ENCODE peak calls at places on chromosomes 2 and 18, in six cellular contexts. J, N, M, T, U and C are unnamed samples.

GRCh38 chr2:74756356-74756890 is 77.5 kb upstream of the HK2 start:
- DNase-seq in J (no peak), N (no peak), M (no peak), T (no peak), U (no peak), C (no peak)

GRCh38 chr2:44674473-44675299 is 266.8 kb upstream of the SIX3 start:
- DNase-seq in J (no peak), N (peak), M (no peak), T (no peak), U (no peak), C (no peak)

GRCh38 chr2:181805228-181806038 is 86.1 kb upstream of the ITPRID2 start:
- DNase-seq in J (no peak), N (no peak), M (no peak), T (no peak), U (no peak), C (no peak)

GRCh38 chr2:187576906-187577305 is 22.7 kb upstream of the TFPI start:
- DNase-seq in J (no peak), N (peak), M (no peak), T (no peak), U (no peak), C (no peak)

GRCh38 chr2:118539290-118539689 is 308.2 kb downstream of the EN1 start:
- DNase-seq in J (no peak), N (peak), M (no peak), T (peak), U (no peak), C (peak)

GRCh38 chr2:219508444-219508734 is 5.9 kb upstream of the ASIC4 start:
- DNase-seq in J (no peak), N (no peak), M (no peak), T (no peak), U (no peak), C (no peak)

GRCh38 chr2:177721815-177722552 is 329.4 kb downstream of the AGPS start:
- DNase-seq in J (no peak), N (no peak), M (no peak), T (no peak), U (no peak), C (no peak)

GRCh38 chr2:98385050-98385699 is 38.9 kb downstream of the CNGA3 start:
- DNase-seq in J (peak), N (peak), M (peak), T (peak), U (peak), C (peak)

GRCh38 chr2:104919127-104919526 is 65.2 kb downstream of the POU3F3 start:
- DNase-seq in J (no peak), N (no peak), M (peak), T (no peak), U (no peak), C (no peak)

GRCh38 chr2:149651229-149651628 is 63.7 kb upstream of the MMADHC start:
- DNase-seq in J (no peak), N (no peak), M (no peak), T (no peak), U (no peak), C (peak)

GRCh38 chr2:203532957-203533695 is 2.0 kb downstream of the RAPH1 start:
- DNase-seq in J (no peak), N (peak), M (peak), T (no peak), U (no peak), C (no peak)

GRCh38 chr2:191701696-191702095 is 23.8 kb downstream of the NABP1 start:
- DNase-seq in J (no peak), N (no peak), M (no peak), T (no peak), U (no peak), C (no peak)

GRCh38 chr18:51082571-51083264 is 52.7 kb downstream of the SMAD4 start:
- DNase-seq in J (no peak), N (peak), M (peak), T (no peak), U (no peak), C (no peak)

GRCh38 chr2:67485431-67485830 is 88.3 kb downstream of the ETAA1 start:
- DNase-seq in J (no peak), N (peak), M (no peak), T (no peak), U (no peak), C (no peak)

GRCh38 chr2:226603606-226604005 is 196.0 kb downstream of the IRS1 start:
- DNase-seq in J (no peak), N (no peak), M (no peak), T (no peak), U (no peak), C (no peak)

GRCh38 chr18:50970006-50970405 is 2.2 kb downstream of the ELAC1 start:
- DNase-seq in J (peak), N (no peak), M (peak), T (peak), U (no peak), C (no peak)

GRCh38 chr2:20175267-20175666 is 49.7 kb downstream of the SDC1 start:
- DNase-seq in J (no peak), N (no peak), M (no peak), T (no peak), U (no peak), C (no peak)

GRCh38 chr2:147763861-147764260 is 81.0 kb upstream of the ACVR2A start:
- DNase-seq in J (no peak), N (peak), M (no peak), T (no peak), U (no peak), C (no peak)

GRCh38 chr2:232988444-232988843 is 24.6 kb downstream of the NGEF start:
- DNase-seq in J (no peak), N (peak), M (peak), T (peak), U (peak), C (peak)

GRCh38 chr18:12397793-12398192 is 9.9 kb upstream of the PRELID3A start:
- DNase-seq in J (no peak), N (no peak), M (no peak), T (no peak), U (peak), C (no peak)

GRCh38 chr2:33408109-33408508 is 68.3 kb upstream of the RASGRP3 start:
- DNase-seq in J (no peak), N (no peak), M (no peak), T (no peak), U (no peak), C (no peak)

GRCh38 chr2:85720533-85720932 is 26.4 kb downstream of the GNLY start:
- DNase-seq in J (no peak), N (no peak), M (no peak), T (no peak), U (no peak), C (no peak)

GRCh38 chr2:85718006-85718391 is 23.8 kb downstream of the GNLY start:
- DNase-seq in J (no peak), N (no peak), M (no peak), T (no peak), U (no peak), C (no peak)

GRCh38 chr2:85718885-85719487 is 24.8 kb downstream of the GNLY start:
- DNase-seq in J (no peak), N (no peak), M (no peak), T (no peak), U (no peak), C (no peak)

GRCh38 chr2:85721641-85722040 is 27.5 kb downstream of the GNLY start:
- DNase-seq in J (no peak), N (no peak), M (no peak), T (no peak), U (no peak), C (no peak)

DNA sequence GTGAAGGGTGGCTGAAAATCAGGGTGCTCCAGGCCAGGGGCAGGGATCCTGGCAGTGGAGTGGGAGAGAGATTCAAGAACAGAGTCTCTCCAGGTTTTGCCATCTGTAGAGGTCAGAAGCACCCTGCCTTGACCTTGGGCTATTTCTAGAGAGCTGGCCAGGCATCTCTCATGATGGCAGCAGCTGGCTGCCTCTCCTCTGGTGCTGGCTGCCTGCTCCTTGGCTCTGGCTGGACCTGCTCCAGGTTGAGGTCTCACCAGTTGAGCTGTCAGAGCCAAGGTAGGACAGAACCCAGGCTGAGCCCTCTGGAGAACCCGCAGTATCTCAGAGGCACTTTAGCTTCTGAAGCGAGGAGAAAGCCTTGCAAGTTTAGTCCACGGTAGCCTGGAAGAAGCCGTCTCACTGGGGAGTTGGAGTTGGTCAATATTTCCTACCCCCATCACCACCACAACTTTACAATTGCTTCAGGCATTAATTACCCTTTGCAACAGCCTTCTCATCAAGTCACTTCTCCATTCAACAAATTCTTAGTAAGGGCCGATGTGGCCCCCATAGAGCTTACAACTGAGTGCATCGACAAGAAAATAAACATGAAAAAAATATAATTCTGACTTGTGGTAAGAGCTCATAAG is 25.6 kb downstream of the GNLY start:
- DNase-seq in J (no peak), N (no peak), M (no peak), T (no peak), U (no peak), C (no peak)
- H3K4me3 ChIP-seq in J (no peak), N (no peak), M (no peak), T (no peak), U (no peak), C (no peak)

GRCh38 chr2:238786792-238787490 is 60.9 kb upstream of the TWIST2 start:
- DNase-seq in J (no peak), N (no peak), M (no peak), T (no peak), U (no peak), C (no peak)
- H3K4me3 ChIP-seq in J (no peak), N (no peak), M (no peak), T (no peak), U (no peak), C (no peak)

DNA sequence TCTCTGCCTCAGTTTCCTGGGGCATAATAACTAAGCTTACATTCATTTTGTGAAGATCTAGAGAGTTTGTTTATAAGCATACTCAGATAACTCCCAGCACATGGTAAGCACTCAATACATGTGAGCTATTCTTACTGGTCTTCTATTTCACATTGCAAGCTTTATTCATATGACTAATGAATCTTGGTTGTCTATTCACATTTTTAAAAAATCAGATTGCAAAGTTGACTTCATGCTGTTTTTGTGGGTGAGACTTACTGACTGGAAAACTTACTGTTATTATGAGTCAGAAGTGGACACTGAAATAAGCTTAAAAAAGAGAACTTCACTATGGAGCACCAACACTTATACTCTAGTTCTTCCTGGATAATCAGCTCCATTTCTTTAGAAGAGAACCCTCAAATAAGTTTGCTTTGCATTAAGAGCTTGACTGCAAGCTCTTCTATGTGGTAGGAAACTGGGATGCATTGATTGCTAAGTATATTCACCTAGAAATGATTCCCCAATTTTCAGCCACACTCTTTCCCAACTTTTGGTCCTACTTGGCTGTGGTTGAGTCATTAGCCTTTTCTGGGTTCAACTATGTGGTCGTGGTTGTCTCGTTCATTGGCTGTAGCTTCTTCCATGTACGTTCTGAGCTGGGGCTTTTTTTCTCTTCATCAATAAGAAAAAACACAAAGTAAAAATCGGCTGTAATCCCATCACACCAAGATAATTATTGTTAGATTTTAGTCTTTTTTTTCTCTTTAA is 29.5 kb upstream of the RBMS1 start:
- DNase-seq in J (no peak), N (no peak), M (peak), T (no peak), U (no peak), C (no peak)
- H3K4me3 ChIP-seq in J (no peak), N (no peak), M (no peak), T (no peak), U (no peak), C (no peak)

DNA sequence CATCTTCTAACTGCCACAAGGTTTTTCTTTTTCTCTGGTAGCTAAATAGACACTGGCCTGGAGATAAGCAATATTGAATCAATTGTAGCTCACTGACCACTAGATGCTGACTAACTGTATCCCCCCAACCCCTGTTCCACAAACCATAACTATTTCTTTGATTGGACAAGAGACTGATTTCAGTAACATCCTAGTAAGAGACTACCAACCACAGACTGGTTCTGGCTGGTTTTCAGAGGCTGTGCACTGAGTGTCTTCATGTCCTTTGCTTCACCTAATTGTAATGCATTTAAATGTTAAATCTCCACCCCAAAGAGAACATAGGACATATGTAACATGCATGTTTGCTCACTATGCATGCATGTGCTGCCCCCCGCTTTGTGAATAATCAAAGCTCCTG is 3.2 kb upstream of the AAK1 start:
- DNase-seq in J (no peak), N (no peak), M (no peak), T (no peak), U (no peak), C (no peak)
- H3K4me3 ChIP-seq in J (no peak), N (no peak), M (no peak), T (no peak), U (no peak), C (no peak)

GRCh38 chr2:1817256-1818127 is 73.2 kb upstream of the PXDN start:
- DNase-seq in J (peak), N (peak), M (peak), T (peak), U (peak), C (peak)
- H3K4me3 ChIP-seq in J (no peak), N (no peak), M (no peak), T (no peak), U (no peak), C (no peak)